ENCODE peak calls at places on chromosomes 11 and 22, in four cellular contexts. One of them, this sample, is unnamed.

GRCh38 chr22:36180928-36181327 is 20.4 kb upstream of the APOL3 start:
- DNase-seq in HepG2: no peak
- DNase-seq in H1: no peak
- DNase-seq in K562: no peak
- DNase-seq in this sample: no peak

GRCh38 chr11:70504246-70505020 is 106.1 kb downstream of the CTTN start:
- DNase-seq in HepG2: no peak
- DNase-seq in H1: no peak
- DNase-seq in K562: no peak
- DNase-seq in this sample: no peak

GRCh38 chr22:45503816-45504702 is 1.4 kb downstream of the FBLN1 start:
- DNase-seq in HepG2: no peak
- DNase-seq in H1: peak; percentile 65
- DNase-seq in K562: no peak
- DNase-seq in this sample: no peak

GRCh38 chr11:114291381-114291780 is 4.8 kb upstream of the NNMT start:
- DNase-seq in HepG2: no peak
- DNase-seq in H1: no peak
- DNase-seq in K562: no peak
- DNase-seq in this sample: peak; percentile 53

GRCh38 chr11:22787565-22788162 is 41.9 kb downstream of the SVIP start:
- DNase-seq in HepG2: peak; percentile 45
- DNase-seq in H1: no peak
- DNase-seq in K562: peak; percentile 29
- DNase-seq in this sample: peak; percentile 61

GRCh38 chr11:78577495-78577894 is 2.8 kb upstream of the NARS2 start:
- DNase-seq in HepG2: no peak
- DNase-seq in H1: no peak
- DNase-seq in K562: no peak
- DNase-seq in this sample: no peak

GRCh38 chr22:39306456-39307361 is 12.7 kb downstream of the RPL3 start:
- DNase-seq in HepG2: no peak
- DNase-seq in H1: peak; percentile 83
- DNase-seq in K562: peak; percentile 60
- DNase-seq in this sample: peak; percentile 71

GRCh38 chr11:70176940-70177689 is 26.0 kb upstream of the FADD start:
- DNase-seq in HepG2: peak; percentile 13
- DNase-seq in H1: peak; percentile 97
- DNase-seq in K562: peak; percentile 94
- DNase-seq in this sample: no peak

GRCh38 chr22:29773233-29773632 is 6.1 kb downstream of the UQCR10 start:
- DNase-seq in HepG2: no peak
- DNase-seq in H1: no peak
- DNase-seq in K562: no peak
- DNase-seq in this sample: no peak

GRCh38 chr11:27456140-27456801 is 16.3 kb downstream of the LGR4 start:
- DNase-seq in HepG2: peak; percentile 55
- DNase-seq in H1: no peak
- DNase-seq in K562: no peak
- DNase-seq in this sample: peak; percentile 68

GRCh38 chr22:44057411-44057987 is 33.4 kb downstream of the PARVB start:
- DNase-seq in HepG2: no peak
- DNase-seq in H1: no peak
- DNase-seq in K562: no peak
- DNase-seq in this sample: no peak

GRCh38 chr11:2681408-2682145 is 18.2 kb downstream of the KCNQ1OT1 start:
- DNase-seq in HepG2: no peak
- DNase-seq in H1: no peak
- DNase-seq in K562: no peak
- DNase-seq in this sample: no peak

GRCh38 chr11:76978239-76978638 is 56.0 kb upstream of the B3GNT6 start:
- DNase-seq in HepG2: no peak
- DNase-seq in H1: no peak
- DNase-seq in K562: no peak
- DNase-seq in this sample: no peak

GRCh38 chr11:114060402-114061052 is 1.0 kb downstream of the ZBTB16 start:
- DNase-seq in HepG2: no peak
- DNase-seq in H1: peak; percentile 65
- DNase-seq in K562: peak; percentile 32
- DNase-seq in this sample: peak; percentile 58

GRCh38 chr11:33690290-33691050 is 10.2 kb downstream of the C11orf91 start:
- DNase-seq in HepG2: peak; percentile 46
- DNase-seq in H1: no peak
- DNase-seq in K562: no peak
- DNase-seq in this sample: peak; percentile 98

GRCh38 chr22:21681566-21682370 is 16.0 kb downstream of the PPIL2 start:
- DNase-seq in HepG2: no peak
- DNase-seq in H1: no peak
- DNase-seq in K562: peak; percentile 64
- DNase-seq in this sample: no peak

GRCh38 chr11:112962854-112963367 is 1.7 kb downstream of the NCAM1 start:
- DNase-seq in HepG2: no peak
- DNase-seq in H1: peak; percentile 69
- DNase-seq in K562: no peak
- DNase-seq in this sample: no peak

GRCh38 chr11:116207781-116208180 is 565.0 kb downstream of the BUD13 start:
- DNase-seq in HepG2: no peak
- DNase-seq in H1: no peak
- DNase-seq in K562: no peak
- DNase-seq in this sample: no peak

GRCh38 chr22:35034963-35035362 is 31.0 kb upstream of the ISX start:
- DNase-seq in HepG2: no peak
- DNase-seq in H1: no peak
- DNase-seq in K562: no peak
- DNase-seq in this sample: no peak

GRCh38 chr11:67616431-67617242 is 9.9 kb downstream of the NDUFV1 start:
- DNase-seq in HepG2: no peak
- DNase-seq in H1: peak; percentile 58
- DNase-seq in K562: no peak
- DNase-seq in this sample: no peak

GRCh38 chr11:19988598-19988997 is 171.7 kb downstream of the DBX1 start:
- DNase-seq in HepG2: no peak
- DNase-seq in H1: peak; percentile 47
- DNase-seq in K562: no peak
- DNase-seq in this sample: no peak

GRCh38 chr11:1924646-1925372 is 5.3 kb downstream of the TNNT3 start:
- DNase-seq in HepG2: no peak
- DNase-seq in H1: no peak
- DNase-seq in K562: no peak
- DNase-seq in this sample: no peak

GRCh38 chr11:133541331-133542095 is 9.2 kb upstream of the OPCML start:
- DNase-seq in HepG2: no peak
- DNase-seq in H1: peak; percentile 78
- DNase-seq in K562: no peak
- DNase-seq in this sample: no peak

GRCh38 chr11:29019960-29020683 is 911.9 kb downstream of the METTL15 start:
- DNase-seq in HepG2: no peak
- DNase-seq in H1: peak; percentile 45
- DNase-seq in K562: no peak
- DNase-seq in this sample: peak; percentile 80

GRCh38 chr11:81655351-81655750 is 1078.3 kb downstream of the FAM181B start:
- DNase-seq in HepG2: no peak
- DNase-seq in H1: no peak
- DNase-seq in K562: no peak
- DNase-seq in this sample: no peak

GRCh38 chr11:81658722-81659121 is 1074.9 kb downstream of the FAM181B start:
- DNase-seq in HepG2: peak; percentile 20
- DNase-seq in H1: no peak
- DNase-seq in K562: peak; percentile 4
- DNase-seq in this sample: no peak
- H3K9ac ChIP-seq in HepG2: no peak overlapping the region
- H3K9ac ChIP-seq in H1: no peak overlapping the region
- H3K9ac ChIP-seq in K562: no peak overlapping the region
- H3K9ac ChIP-seq in this sample: no peak overlapping the region

GRCh38 chr22:46827072-46827780 is 64.8 kb downstream of the TBC1D22A start:
- DNase-seq in HepG2: peak; percentile 37
- DNase-seq in H1: peak; percentile 88
- DNase-seq in K562: peak; percentile 15
- DNase-seq in this sample: no peak
- TF ChIP-seq JUN in HepG2: no peak
- TF ChIP-seq JUN in H1: no peak
- TF ChIP-seq JUN in K562: no peak
- TF ChIP-seq JUN in this sample: no peak

GRCh38 chr11:35483131-35483800 is 42.1 kb downstream of the PAMR1 start:
- DNase-seq in HepG2: no peak
- DNase-seq in H1: no peak
- DNase-seq in K562: no peak
- DNase-seq in this sample: no peak
- H3K9ac ChIP-seq in HepG2: no peak overlapping the region
- H3K9ac ChIP-seq in H1: no peak overlapping the region
- H3K9ac ChIP-seq in K562: no peak overlapping the region
- H3K9ac ChIP-seq in this sample: no peak overlapping the region

GRCh38 chr11:75334976-75335375 is 16.5 kb downstream of the ARRB1 start:
- DNase-seq in HepG2: no peak
- DNase-seq in H1: no peak
- DNase-seq in K562: no peak
- DNase-seq in this sample: no peak
- TF ChIP-seq JUN in HepG2: no peak
- TF ChIP-seq JUN in H1: no peak
- TF ChIP-seq JUN in K562: no peak
- TF ChIP-seq JUN in this sample: no peak

GRCh38 chr22:50191041-50191740 is 5.5 kb downstream of the TRABD start:
- DNase-seq in HepG2: no peak
- DNase-seq in H1: no peak
- DNase-seq in K562: no peak
- DNase-seq in this sample: no peak
- H3K9ac ChIP-seq in HepG2: no peak overlapping the region
- H3K9ac ChIP-seq in H1: no peak overlapping the region
- H3K9ac ChIP-seq in K562: peak overlapping the region; percentile 79
- H3K9ac ChIP-seq in this sample: peak overlapping the region; percentile 30

GRCh38 chr22:24442352-24442744 is 14.9 kb downstream of the ADORA2A start:
- DNase-seq in HepG2: no peak
- DNase-seq in H1: no peak
- DNase-seq in K562: no peak
- DNase-seq in this sample: no peak
- TF ChIP-seq JUN in HepG2: no peak
- TF ChIP-seq JUN in H1: no peak
- TF ChIP-seq JUN in K562: no peak
- TF ChIP-seq JUN in this sample: no peak

GRCh38 chr11:75561426-75562047 is 516 bp upstream of the SERPINH1 start:
- DNase-seq in HepG2: no peak
- DNase-seq in H1: no peak
- DNase-seq in K562: no peak
- DNase-seq in this sample: peak; percentile 20
- H3K9ac ChIP-seq in HepG2: peak overlapping the region; percentile 83
- H3K9ac ChIP-seq in H1: no peak overlapping the region
- H3K9ac ChIP-seq in K562: peak overlapping the region; percentile 78
- H3K9ac ChIP-seq in this sample: peak overlapping the region; percentile 76